ENCODE peak calls at places on chromosomes 2 and 18, in six cellular contexts. M is naive thymus-derived CD4-positive, alpha-beta T cell; O is choroid plexus epithelial cell; W is CD8-positive, alpha-beta memory T cell; K is dorsolateral prefrontal cortex; N is right cardiac atrium. B is an unnamed sample.

GRCh38 chr18:11909597-11910026 is 1.5 kb upstream of the MPPE1 start:
- DNase-seq in M (no peak), O (no peak), W (no peak), K (no peak), N (no peak), B (no peak)

GRCh38 chr2:165435611-165436010 is 33.9 kb upstream of the CSRNP3 start:
- DNase-seq in M (no peak), O (no peak), W (no peak), K (no peak), N (no peak), B (no peak)

GRCh38 chr2:24919100-24919976 is 699 bp downstream of the ADCY3 start:
- DNase-seq in M (peak), O (no peak), W (peak), K (no peak), N (no peak), B (no peak)

GRCh38 chr2:189402932-189403331 is 38.3 kb upstream of the WDR75 start:
- DNase-seq in M (no peak), O (peak), W (no peak), K (no peak), N (no peak), B (no peak)

GRCh38 chr18:63197246-63197791 is 122.2 kb downstream of the BCL2 start:
- DNase-seq in M (peak), O (no peak), W (peak), K (no peak), N (no peak), B (no peak)

GRCh38 chr2:23419171-23420090 is 34.5 kb downstream of the KLHL29 start:
- DNase-seq in M (no peak), O (no peak), W (no peak), K (no peak), N (no peak), B (no peak)

GRCh38 chr2:226414313-226414712 is 385.3 kb downstream of the IRS1 start:
- DNase-seq in M (no peak), O (no peak), W (no peak), K (no peak), N (no peak), B (no peak)

GRCh38 chr2:2899826-2900225 is 477.8 kb downstream of the EIPR1 start:
- DNase-seq in M (no peak), O (no peak), W (no peak), K (no peak), N (no peak), B (no peak)

GRCh38 chr2:95799892-95800291 is 191.7 kb downstream of the ANKRD36C start:
- DNase-seq in M (no peak), O (no peak), W (no peak), K (no peak), N (peak), B (no peak)

GRCh38 chr2:155982111-155982510 is 350.4 kb downstream of the NR4A2 start:
- DNase-seq in M (no peak), O (no peak), W (no peak), K (no peak), N (no peak), B (no peak)

GRCh38 chr2:11677146-11678055 is 7.4 kb upstream of the NTSR2 start:
- DNase-seq in M (no peak), O (no peak), W (no peak), K (no peak), N (peak), B (no peak)

GRCh38 chr2:27313882-27314645 is 5.8 kb upstream of the UCN start:
- DNase-seq in M (no peak), O (no peak), W (no peak), K (no peak), N (no peak), B (no peak)

GRCh38 chr2:196160966-196161365 is 10.4 kb downstream of the STK17B start:
- DNase-seq in M (no peak), O (no peak), W (no peak), K (no peak), N (no peak), B (no peak)

GRCh38 chr2:47070155-47070919 is 84.8 kb downstream of the STPG4 start:
- DNase-seq in M (no peak), O (no peak), W (no peak), K (peak), N (peak), B (no peak)

GRCh38 chr18:35933982-35934381 is 38.5 kb upstream of the RMP24 start:
- DNase-seq in M (no peak), O (no peak), W (no peak), K (no peak), N (no peak), B (no peak)

GRCh38 chr2:220664272-220665107 is 907.6 kb downstream of the EPHA4 start:
- DNase-seq in M (no peak), O (peak), W (no peak), K (no peak), N (peak), B (no peak)

GRCh38 chr2:204705243-204705971 is 160.1 kb downstream of the PARD3B start:
- DNase-seq in M (no peak), O (peak), W (no peak), K (no peak), N (no peak), B (no peak)

GRCh38 chr2:218567797-218568189 is 358 bp downstream of the USP37 start:
- DNase-seq in M (no peak), O (no peak), W (no peak), K (no peak), N (no peak), B (no peak)

GRCh38 chr2:234425923-234426603 is 70.8 kb downstream of the ARL4C start:
- DNase-seq in M (peak), O (no peak), W (peak), K (no peak), N (peak), B (no peak)

GRCh38 chr2:193843675-193844074 is 1648.9 kb upstream of the TMEFF2 start:
- DNase-seq in M (no peak), O (no peak), W (no peak), K (no peak), N (no peak), B (no peak)

GRCh38 chr2:53769318-53769945 is 1.8 kb downstream of the CHAC2 start:
- DNase-seq in M (no peak), O (no peak), W (no peak), K (no peak), N (no peak), B (no peak)

GRCh38 chr2:240964221-240964853 is 34.1 kb upstream of the SNED1 start:
- DNase-seq in M (no peak), O (no peak), W (peak), K (peak), N (no peak), B (no peak)

GRCh38 chr2:105617631-105618350 is 126.9 kb upstream of the NCK2 start:
- DNase-seq in M (no peak), O (no peak), W (no peak), K (no peak), N (no peak), B (peak)

GRCh38 chr18:3008546-3008945 is 4.4 kb downstream of the LPIN2 start:
- DNase-seq in M (no peak), O (peak), W (no peak), K (no peak), N (no peak), B (no peak)

GRCh38 chr2:20221169-20221938 is 3.6 kb downstream of the SDC1 start:
- DNase-seq in M (no peak), O (peak), W (no peak), K (no peak), N (no peak), B (no peak)

GRCh38 chr2:29576231-29576630 is 345.2 kb downstream of the ALK start:
- DNase-seq in M (no peak), O (no peak), W (no peak), K (no peak), N (no peak), B (no peak)

GRCh38 chr2:18432999-18433398 is 127.5 kb downstream of the RDH14 start:
- DNase-seq in M (no peak), O (peak), W (no peak), K (no peak), N (peak), B (no peak)

GRCh38 chr2:38514603-38515154 is 88.0 kb downstream of the HNRNPLL start:
- DNase-seq in M (no peak), O (no peak), W (no peak), K (no peak), N (no peak), B (no peak)

GRCh38 chr2:136238552-136239346 is 120.8 kb upstream of the CXCR4 start:
- DNase-seq in M (peak), O (peak), W (peak), K (no peak), N (no peak), B (peak)

GRCh38 chr2:30775833-30776232 is 31.4 kb downstream of the CAPN13 start:
- DNase-seq in M (no peak), O (no peak), W (no peak), K (no peak), N (no peak), B (no peak)

GRCh38 chr2:121254748-121255147 is 30.3 kb downstream of the TFCP2L1 start:
- DNase-seq in M (no peak), O (no peak), W (no peak), K (no peak), N (no peak), B (no peak)

GRCh38 chr2:121256720-121257475 is 28.1 kb downstream of the TFCP2L1 start:
- DNase-seq in M (no peak), O (no peak), W (no peak), K (no peak), N (no peak), B (no peak)

GRCh38 chr2:121255363-121255762 is 29.6 kb downstream of the TFCP2L1 start:
- DNase-seq in M (no peak), O (no peak), W (no peak), K (no peak), N (no peak), B (peak)

GRCh38 chr2:121258066-121258465 is 26.9 kb downstream of the TFCP2L1 start:
- DNase-seq in M (no peak), O (no peak), W (no peak), K (no peak), N (no peak), B (no peak)

GRCh38 chr2:121257476-121257831 is 27.5 kb downstream of the TFCP2L1 start:
- DNase-seq in M (no peak), O (no peak), W (no peak), K (no peak), N (no peak), B (no peak)
- H3K4me3 ChIP-seq in M (no peak), O (no peak), W (no peak), K (no peak), N (no peak), B (no peak)

GRCh38 chr2:223873672-223874071 is 36.3 kb upstream of the AP1S3 start:
- DNase-seq in M (no peak), O (no peak), W (no peak), K (no peak), N (no peak), B (no peak)

GRCh38 chr2:223865907-223866508 is 28.6 kb upstream of the AP1S3 start:
- DNase-seq in M (peak), O (no peak), W (no peak), K (no peak), N (no peak), B (no peak)

GRCh38 chr2:223868005-223868404 is 30.6 kb upstream of the AP1S3 start:
- DNase-seq in M (no peak), O (no peak), W (no peak), K (peak), N (no peak), B (no peak)

GRCh38 chr2:223865124-223865523 is 27.7 kb upstream of the AP1S3 start:
- DNase-seq in M (peak), O (no peak), W (peak), K (no peak), N (no peak), B (no peak)

DNA sequence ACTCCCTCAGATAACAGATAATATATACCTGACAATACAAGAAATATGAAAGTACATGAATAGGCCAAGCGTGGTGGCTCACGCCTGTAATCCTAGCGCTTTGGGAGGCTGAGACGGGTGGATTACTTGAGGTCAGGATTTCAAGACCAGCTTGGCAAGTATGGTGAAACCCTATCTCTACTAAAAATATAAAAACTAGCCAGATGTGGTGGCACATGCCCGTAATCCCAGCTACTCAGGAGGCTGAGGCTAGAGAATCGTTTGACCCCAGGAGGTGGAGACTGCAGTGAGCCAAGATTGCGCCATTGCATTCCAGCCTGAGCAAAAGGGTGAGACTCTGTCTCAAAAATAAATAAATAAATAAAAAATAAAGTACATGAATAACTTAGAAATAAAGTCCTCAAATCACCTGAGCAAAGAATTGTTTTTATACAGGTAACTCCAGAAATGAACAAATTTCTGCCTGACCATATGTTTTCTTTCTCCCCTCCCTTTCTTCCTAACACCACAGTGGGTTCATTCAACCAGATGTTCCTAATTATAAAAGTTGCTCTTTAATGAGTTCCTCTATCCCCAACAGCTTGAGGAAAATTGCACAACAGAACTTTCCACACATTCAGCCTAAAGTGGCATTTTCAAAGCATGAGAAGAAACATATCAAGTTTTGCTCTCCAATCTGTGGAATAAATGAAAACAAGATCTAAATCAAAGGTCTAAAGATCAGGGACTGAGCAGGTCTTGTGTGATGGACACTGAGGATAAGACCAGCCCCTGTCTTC is 33.6 kb upstream of the AP1S3 start:
- DNase-seq in M (no peak), O (no peak), W (no peak), K (no peak), N (no peak), B (no peak)
- H3K4me3 ChIP-seq in M (no peak), O (no peak), W (no peak), K (no peak), N (no peak), B (no peak)

GRCh38 chr2:64751286-64752260 is 97.9 kb upstream of the SERTAD2 start:
- DNase-seq in M (no peak), O (peak), W (peak), K (no peak), N (peak), B (peak)
- H3K4me3 ChIP-seq in M (peak), O (peak), W (peak), K (peak), N (peak), B (peak)

GRCh38 chr2:134583997-134584520 is 134.7 kb downstream of the TMEM163 start:
- DNase-seq in M (no peak), O (no peak), W (no peak), K (no peak), N (no peak), B (no peak)

GRCh38 chr2:134582547-134582899 is 136.3 kb downstream of the TMEM163 start:
- DNase-seq in M (no peak), O (no peak), W (no peak), K (no peak), N (no peak), B (no peak)

GRCh38 chr2:134581877-134582546 is 136.8 kb downstream of the TMEM163 start:
- DNase-seq in M (no peak), O (no peak), W (no peak), K (no peak), N (no peak), B (no peak)

GRCh38 chr2:134586289-134586980 is 132.4 kb downstream of the TMEM163 start:
- DNase-seq in M (no peak), O (no peak), W (no peak), K (no peak), N (no peak), B (no peak)

GRCh38 chr2:134583462-134583861 is 135.3 kb downstream of the TMEM163 start:
- DNase-seq in M (no peak), O (no peak), W (no peak), K (no peak), N (no peak), B (no peak)
- H3K4me3 ChIP-seq in M (no peak), O (no peak), W (no peak), K (no peak), N (no peak), B (no peak)